ENCODE peak calls at places on chromosome 21, in six cellular contexts. V is A549, S is HepG2, X is endothelial cell of umbilical vein, A is K562, C is GM12878. M is an unnamed sample.

GRCh38 chr21:37582613-37583012 is 216.0 kb downstream of the DYRK1A start:
- DNase-seq in S (peak), V (peak), X (peak), C (no peak), A (peak), M (peak)

GRCh38 chr21:39536835-39537234 is 75.9 kb upstream of the B3GALT5 start:
- DNase-seq in S (no peak), C (no peak), X (no peak), A (no peak), V (no peak), M (no peak)

GRCh38 chr21:29365636-29366305 is 67.0 kb downstream of the BACH1 start:
- DNase-seq in V (no peak), C (no peak), X (no peak), A (no peak), S (no peak), M (no peak)

GRCh38 chr21:19510057-19510456 is 1106.5 kb upstream of the TMPRSS15 start:
- DNase-seq in A (no peak), C (no peak), X (no peak), V (no peak), S (no peak), M (no peak)

GRCh38 chr21:14321042-14321441 is 61.9 kb downstream of the HSPA13 start:
- DNase-seq in A (no peak), X (no peak), S (no peak), C (no peak), V (no peak), M (peak)

GRCh38 chr21:18725653-18726052 is 322.1 kb upstream of the TMPRSS15 start:
- DNase-seq in C (no peak), X (no peak), V (no peak), A (peak), S (no peak), M (peak)

GRCh38 chr21:20999567-21000169 is 1.5 kb downstream of the NCAM2 start:
- DNase-seq in S (peak), C (no peak), X (peak), V (peak), A (peak), M (peak)

GRCh38 chr21:20045197-20045596 is 953.0 kb upstream of the NCAM2 start:
- DNase-seq in C (no peak), X (no peak), S (no peak), V (no peak), A (peak), M (no peak)

GRCh38 chr21:43779660-43780059 is 3.6 kb upstream of the CSTB start:
- DNase-seq in A (no peak), X (no peak), C (no peak), V (no peak), S (no peak), M (no peak)

GRCh38 chr21:39390212-39390765 is 41.4 kb upstream of the HMGN1 start:
- DNase-seq in C (no peak), A (no peak), X (no peak), S (no peak), V (no peak), M (no peak)

GRCh38 chr21:31945576-31945975 is 72.8 kb downstream of the HUNK start:
- DNase-seq in A (no peak), S (no peak), V (no peak), C (no peak), X (no peak), M (no peak)

GRCh38 chr21:30561264-30561895 is at the start of gene KRTAP19-7:
- DNase-seq in V (no peak), S (no peak), X (no peak), C (no peak), A (no peak), M (no peak)

GRCh38 chr21:38293765-38294164 is 37.0 kb downstream of the KCNJ15 start:
- DNase-seq in A (peak), C (no peak), S (peak), X (no peak), V (no peak), M (no peak)

GRCh38 chr21:34625194-34625593 is 10.3 kb upstream of the RCAN1 start:
- DNase-seq in C (no peak), A (no peak), S (no peak), V (no peak), X (no peak), M (no peak)

GRCh38 chr21:14215971-14216621 is at the start of gene RBM11:
- DNase-seq in S (peak), A (peak), V (peak), X (peak), C (no peak), M (peak)

GRCh38 chr21:38768385-38769071 is 37.2 kb upstream of the ETS2 start:
- DNase-seq in V (peak), S (no peak), X (no peak), C (no peak), A (no peak), M (no peak)

GRCh38 chr21:33949516-33950424 is 34.2 kb upstream of the ATP5PO start:
- DNase-seq in X (no peak), C (peak), S (no peak), V (no peak), A (no peak), M (peak)

GRCh38 chr21:34166468-34166867 is 93.1 kb downstream of the MRPS6 start:
- DNase-seq in C (no peak), X (no peak), S (no peak), A (peak), V (peak), M (peak)

GRCh38 chr21:32494946-32495703 is 82.6 kb downstream of the EVA1C start:
- DNase-seq in X (peak), V (peak), S (no peak), A (no peak), C (no peak), M (no peak)

GRCh38 chr21:43767980-43768867 is 7.9 kb downstream of the CSTB start:
- DNase-seq in C (no peak), X (peak), S (no peak), V (peak), A (peak), M (peak)

DNA sequence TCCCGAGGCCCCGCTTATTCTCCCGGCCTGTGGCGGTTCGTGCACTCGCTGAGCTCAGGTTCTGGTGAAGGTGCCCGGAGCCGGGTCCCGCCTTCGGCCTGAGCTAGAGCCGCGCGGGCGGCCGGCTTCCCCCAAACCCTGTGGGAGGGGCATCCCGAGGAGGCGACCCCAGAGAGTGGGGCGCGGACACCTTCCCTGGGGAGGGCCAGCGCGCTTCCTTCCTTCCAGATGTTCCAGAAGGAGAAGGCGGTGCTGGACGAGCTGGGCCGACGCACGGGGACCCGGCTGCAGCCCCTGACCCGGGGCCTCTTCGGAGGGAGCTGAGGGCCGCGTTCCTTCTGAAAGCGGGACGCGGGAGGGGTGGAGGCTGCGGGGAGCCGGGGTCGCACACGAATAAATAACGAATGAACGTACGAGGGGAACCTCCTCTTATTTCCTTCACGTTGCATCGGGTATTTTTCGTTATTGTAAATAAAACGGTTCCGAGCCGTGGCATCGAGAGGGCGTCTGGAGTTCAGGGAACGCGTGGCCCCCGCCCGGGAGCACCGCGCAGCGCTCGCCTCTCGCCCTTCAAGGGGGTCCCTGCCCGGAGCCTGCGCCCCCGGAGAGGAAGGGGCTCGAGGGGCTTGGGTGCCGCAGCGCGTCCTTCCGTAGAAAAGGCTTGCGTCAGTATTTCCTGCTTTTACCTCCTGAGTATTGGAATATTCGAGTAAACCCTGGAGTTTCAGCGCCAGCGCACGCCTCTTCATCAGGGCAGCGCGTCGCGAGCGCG is 11.4 kb downstream of the YBEY start:
- DNase-seq in A (no peak), X (peak), C (no peak), V (no peak), S (no peak), M (no peak)
- H3K4me3 ChIP-seq in A (no peak), X (peak), C (no peak), V (no peak), S (no peak), M (no peak)

DNA sequence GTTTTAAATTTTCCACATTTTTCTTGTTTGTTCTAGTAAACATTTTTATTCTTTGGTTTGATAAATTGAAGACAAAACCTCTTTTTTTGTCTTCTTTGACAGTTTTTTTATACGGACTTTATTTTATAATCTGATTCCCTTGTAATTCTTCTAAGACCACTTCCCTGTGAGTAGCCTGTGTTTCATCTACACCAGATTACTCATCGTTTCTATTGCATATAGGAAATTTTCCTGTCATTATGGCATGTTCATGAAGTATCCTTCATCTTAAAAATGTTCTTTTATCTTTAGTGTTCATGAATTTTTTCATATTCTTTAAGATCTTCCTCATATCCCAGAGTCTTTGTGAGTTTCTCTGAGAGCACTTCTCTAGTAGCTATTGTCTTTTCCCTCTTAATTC is 109.8 kb downstream of the USP25 start:
- DNase-seq in S (no peak), V (no peak), C (no peak), X (no peak), A (no peak), M (no peak)
- TF ChIP-seq MYC in S (no peak), V (no peak), C (no peak), X (no peak), A (no peak), M (no peak)

GRCh38 chr21:45920824-45921600 is 60.6 kb upstream of the COL6A1 start:
- DNase-seq in V (no peak), A (no peak), C (no peak), S (no peak), X (no peak), M (no peak)
- TF ChIP-seq MAX in V (no peak), A (no peak), C (no peak), S (no peak), X (no peak), M (no peak)

DNA sequence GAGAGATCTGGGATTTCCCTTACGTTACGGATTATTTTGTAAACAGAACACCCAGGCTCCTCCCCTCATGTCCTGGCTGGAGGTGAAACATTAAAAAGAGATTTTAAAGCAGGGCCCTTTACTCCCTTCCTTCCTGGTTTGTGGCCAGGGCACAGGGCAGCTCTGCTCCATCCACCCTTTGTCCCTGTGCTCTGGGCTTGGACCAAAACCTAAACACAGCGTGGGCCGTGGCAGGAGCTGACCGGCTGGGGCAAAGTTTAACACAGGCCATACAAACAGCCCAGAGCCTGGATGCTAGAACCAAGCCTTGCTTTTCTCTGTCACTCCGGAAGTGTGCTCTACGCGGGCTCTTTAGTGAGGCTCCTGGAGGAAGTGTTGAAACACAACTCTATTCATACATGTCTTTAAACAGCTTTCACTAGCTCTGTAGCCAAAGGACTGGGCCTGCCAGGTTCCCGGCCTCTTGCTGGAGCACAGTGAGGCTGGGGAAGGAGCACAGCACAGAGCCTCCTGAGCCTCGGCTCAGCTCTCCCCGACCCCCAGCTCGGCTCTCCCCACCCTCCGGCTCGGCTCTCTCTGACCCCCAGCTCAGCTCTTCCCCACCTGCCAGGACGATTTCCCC is 84.7 kb downstream of the PDE9A start:
- DNase-seq in X (peak), V (no peak), S (peak), A (no peak), C (no peak), M (peak)
- H3K4me3 ChIP-seq in X (no peak), V (no peak), S (peak), A (no peak), C (no peak), M (no peak)

GRCh38 chr21:36232641-36233040 is 76.0 kb downstream of the DOP1B start:
- DNase-seq in X (no peak), V (no peak), A (no peak), C (no peak), S (no peak), M (no peak)

GRCh38 chr21:36235058-36235582 is 78.5 kb downstream of the DOP1B start:
- DNase-seq in X (no peak), S (peak), C (no peak), V (peak), A (no peak), M (no peak)

GRCh38 chr21:36229181-36229580 is 72.6 kb downstream of the DOP1B start:
- DNase-seq in V (no peak), X (no peak), A (no peak), C (no peak), S (no peak), M (no peak)
- TF ChIP-seq MYC in V (no peak), X (no peak), A (no peak), C (no peak), S (no peak), M (no peak)

GRCh38 chr21:26572026-26572425 is 1.1 kb downstream of the CYYR1 start:
- DNase-seq in V (no peak), A (no peak), C (no peak), X (peak), S (no peak), M (no peak)
- TF ChIP-seq MAX in V (no peak), A (no peak), C (no peak), X (no peak), S (no peak), M (no peak)